ENCODE peak calls at places on chromosomes 12 and 14, in seven cellular contexts. A is WTC11; H is smooth muscle cell of the brain vasculature; C is HepG2; N is AG10803; J is stimulated activated CD4-positive, alpha-beta T cell treated with anti-CD3 and anti-CD28 coated beads, Interleukin-2, amount 100 ng/mL, for 48 hours; W is activated effector memory CD4-positive, alpha-beta T cell treated with anti-CD3 and anti-CD28 coated beads, Interleukin-2, amount 50 U/mL, for 16 hours. Y is an unnamed sample.

GRCh38 chr12:117033382-117034045 is 65.7 kb downstream of the TESC start:
- DNase-seq in A (no peak), H (no peak), C (no peak), N (no peak), J (no peak), W (no peak), Y (no peak)

GRCh38 chr14:94795372-94795771 is 25.5 kb upstream of the GSC start:
- DNase-seq in A (no peak), H (no peak), C (no peak), N (no peak), J (no peak), W (no peak), Y (no peak)

GRCh38 chr12:115341442-115341841 is 657.5 kb upstream of the TBX3 start:
- DNase-seq in A (no peak), H (peak), C (no peak), N (peak), J (no peak), W (no peak), Y (no peak)

GRCh38 chr14:54815016-54815415 is 87.6 kb downstream of the GCH1 start:
- DNase-seq in A (no peak), H (no peak), C (no peak), N (peak), J (no peak), W (no peak), Y (no peak)

GRCh38 chr12:38153737-38154061 is 162.9 kb upstream of the ALG10B start:
- DNase-seq in A (no peak), H (no peak), C (no peak), N (no peak), J (no peak), W (no peak), Y (no peak)

GRCh38 chr14:76080009-76080408 is 71.7 kb upstream of the GPATCH2L start:
- DNase-seq in A (no peak), H (no peak), C (no peak), N (no peak), J (no peak), W (no peak), Y (no peak)

GRCh38 chr14:96986701-96987474 is 189.7 kb downstream of the VRK1 start:
- DNase-seq in A (no peak), H (no peak), C (no peak), N (no peak), J (no peak), W (no peak), Y (no peak)

GRCh38 chr14:53638966-53639365 is 317.7 kb downstream of the BMP4 start:
- DNase-seq in A (no peak), H (no peak), C (no peak), N (no peak), J (no peak), W (no peak), Y (no peak)

GRCh38 chr12:119179335-119180021 is 747 bp downstream of the HSPB8 start:
- DNase-seq in A (peak), H (no peak), C (peak), N (peak), J (no peak), W (no peak), Y (no peak)